ENCODE peak calls at places on chromosomes 7 and 10, in seven cellular contexts. J is colonic mucosa, E is cardiac muscle cell, R is M059J, A is ELF-1, V is lung, Z is HFFc6. N is an unnamed sample.
A peak's percentile ranks its signal among the peaks of the same experiment; 100 is the strongest.

GRCh38 chr7:81370857-81371256 is 399.0 kb downstream of the HGF start:
- DNase-seq in J (no peak), E (peak; percentile 41), R (no peak), A (no peak), V (no peak), Z (no peak), N (no peak)

GRCh38 chr7:120987280-120987679 is 1.2 kb upstream of the CPED1 start:
- DNase-seq in J (no peak), E (no peak), R (no peak), A (no peak), V (no peak), Z (no peak), N (no peak)

GRCh38 chr7:105224884-105225651 is 163.7 kb downstream of the SRPK2 start:
- DNase-seq in J (no peak), E (peak; percentile 85), R (peak; percentile 95), A (no peak), V (no peak), Z (peak; percentile 92), N (no peak)

GRCh38 chr10:126421745-126422144 is 33.5 kb upstream of the ADAM12 start:
- DNase-seq in J (no peak), E (peak; percentile 96), R (peak; percentile 100), A (no peak), V (no peak), Z (peak; percentile 83), N (no peak)

GRCh38 chr10:111234234-111234633 is 157.4 kb downstream of the ADRA2A start:
- DNase-seq in J (no peak), E (no peak), R (no peak), A (no peak), V (no peak), Z (no peak), N (no peak)

GRCh38 chr10:7039859-7040258 is 371.0 kb downstream of the SFMBT2 start:
- DNase-seq in J (no peak), E (no peak), R (no peak), A (no peak), V (no peak), Z (no peak), N (no peak)

GRCh38 chr10:112203328-112204076 is 19.9 kb upstream of the GPAM start:
- DNase-seq in J (no peak), E (no peak), R (no peak), A (no peak), V (peak; percentile 21), Z (no peak), N (no peak)

GRCh38 chr10:13882112-13882711 is 295.4 kb downstream of the PRPF18 start:
- DNase-seq in J (no peak), E (peak; percentile 88), R (peak; percentile 95), A (peak; percentile 75), V (no peak), Z (peak; percentile 98), N (no peak)